ENCODE peak calls at places on chromosome 5, in eight cellular contexts. One of them, this sample, is unnamed.
A peak's percentile ranks its signal among the peaks of the same experiment; 100 is the strongest.

GRCh38 chr5:77175235-77175634 is 35.2 kb upstream of the PDE8B start:
- DNase-seq in fibroblast of gingiva: no peak
- DNase-seq in NCI-H1105: no peak
- DNase-seq in nephron progenitor cell: no peak
- DNase-seq in substantia nigra: no peak
- DNase-seq in epithelial cell of esophagus: no peak
- DNase-seq in COLO829: no peak
- DNase-seq in cardiac fibroblast: no peak
- DNase-seq in this sample: no peak

GRCh38 chr5:317086-317811 is 4.3 kb upstream of the AHRR start:
- DNase-seq in fibroblast of gingiva: peak; percentile 67
- DNase-seq in NCI-H1105: no peak
- DNase-seq in nephron progenitor cell: peak; percentile 80
- DNase-seq in substantia nigra: no peak
- DNase-seq in epithelial cell of esophagus: peak; percentile 55
- DNase-seq in COLO829: peak; percentile 25
- DNase-seq in cardiac fibroblast: peak; percentile 64
- DNase-seq in this sample: peak; percentile 93

GRCh38 chr5:114018178-114018577 is 343.7 kb upstream of the KCNN2 start:
- DNase-seq in fibroblast of gingiva: no peak
- DNase-seq in NCI-H1105: no peak
- DNase-seq in nephron progenitor cell: no peak
- DNase-seq in substantia nigra: no peak
- DNase-seq in epithelial cell of esophagus: no peak
- DNase-seq in COLO829: peak; percentile 8
- DNase-seq in cardiac fibroblast: no peak
- DNase-seq in this sample: peak; percentile 1

GRCh38 chr5:1554410-1554967 is 30.7 kb upstream of the LPCAT1 start:
- DNase-seq in fibroblast of gingiva: no peak
- DNase-seq in NCI-H1105: no peak
- DNase-seq in nephron progenitor cell: no peak
- DNase-seq in substantia nigra: no peak
- DNase-seq in epithelial cell of esophagus: no peak
- DNase-seq in COLO829: no peak
- DNase-seq in cardiac fibroblast: no peak
- DNase-seq in this sample: no peak

GRCh38 chr5:61270510-61271165 is 61.4 kb upstream of the ZSWIM6 start:
- DNase-seq in fibroblast of gingiva: no peak
- DNase-seq in NCI-H1105: no peak
- DNase-seq in nephron progenitor cell: no peak
- DNase-seq in substantia nigra: no peak
- DNase-seq in epithelial cell of esophagus: peak; percentile 33
- DNase-seq in COLO829: no peak
- DNase-seq in cardiac fibroblast: no peak
- DNase-seq in this sample: no peak

GRCh38 chr5:174423538-174423937 is 300.8 kb upstream of the MSX2 start:
- DNase-seq in fibroblast of gingiva: no peak
- DNase-seq in NCI-H1105: peak; percentile 71
- DNase-seq in nephron progenitor cell: no peak
- DNase-seq in substantia nigra: no peak
- DNase-seq in epithelial cell of esophagus: no peak
- DNase-seq in COLO829: no peak
- DNase-seq in cardiac fibroblast: no peak
- DNase-seq in this sample: no peak

GRCh38 chr5:68409259-68409658 is 193.7 kb downstream of the PIK3R1 start:
- DNase-seq in fibroblast of gingiva: peak; percentile 22
- DNase-seq in NCI-H1105: no peak
- DNase-seq in nephron progenitor cell: no peak
- DNase-seq in substantia nigra: no peak
- DNase-seq in epithelial cell of esophagus: peak; percentile 91
- DNase-seq in COLO829: no peak
- DNase-seq in cardiac fibroblast: peak; percentile 78
- DNase-seq in this sample: peak; percentile 80

GRCh38 chr5:144072518-144072927 is 97.9 kb downstream of the YIPF5 start:
- DNase-seq in fibroblast of gingiva: peak; percentile 69
- DNase-seq in NCI-H1105: no peak
- DNase-seq in nephron progenitor cell: no peak
- DNase-seq in substantia nigra: no peak
- DNase-seq in epithelial cell of esophagus: peak; percentile 60
- DNase-seq in COLO829: no peak
- DNase-seq in cardiac fibroblast: peak; percentile 67
- DNase-seq in this sample: peak; percentile 91

GRCh38 chr5:158943057-158943456 is 156.7 kb downstream of the EBF1 start:
- DNase-seq in fibroblast of gingiva: peak; percentile 86
- DNase-seq in NCI-H1105: no peak
- DNase-seq in nephron progenitor cell: no peak
- DNase-seq in substantia nigra: no peak
- DNase-seq in epithelial cell of esophagus: peak; percentile 93
- DNase-seq in COLO829: peak; percentile 87
- DNase-seq in cardiac fibroblast: peak; percentile 96
- DNase-seq in this sample: peak; percentile 89

GRCh38 chr5:156641690-156642089 is 208.4 kb upstream of the PPP1R2B start:
- DNase-seq in fibroblast of gingiva: no peak
- DNase-seq in NCI-H1105: no peak
- DNase-seq in nephron progenitor cell: no peak
- DNase-seq in substantia nigra: no peak
- DNase-seq in epithelial cell of esophagus: no peak
- DNase-seq in COLO829: no peak
- DNase-seq in cardiac fibroblast: no peak
- DNase-seq in this sample: no peak

GRCh38 chr5:107284822-107285510 is 385.8 kb downstream of the EFNA5 start:
- DNase-seq in fibroblast of gingiva: no peak
- DNase-seq in NCI-H1105: no peak
- DNase-seq in nephron progenitor cell: no peak
- DNase-seq in substantia nigra: no peak
- DNase-seq in epithelial cell of esophagus: peak; percentile 94
- DNase-seq in COLO829: no peak
- DNase-seq in cardiac fibroblast: peak; percentile 35
- DNase-seq in this sample: peak; percentile 30

GRCh38 chr5:53891159-53891558 is 330.7 kb downstream of the NDUFS4 start:
- DNase-seq in fibroblast of gingiva: no peak
- DNase-seq in NCI-H1105: no peak
- DNase-seq in nephron progenitor cell: no peak
- DNase-seq in substantia nigra: no peak
- DNase-seq in epithelial cell of esophagus: no peak
- DNase-seq in COLO829: no peak
- DNase-seq in cardiac fibroblast: no peak
- DNase-seq in this sample: peak; percentile 10

GRCh38 chr5:133932441-133933168 is 35.8 kb downstream of the C5orf15 start:
- DNase-seq in fibroblast of gingiva: no peak
- DNase-seq in NCI-H1105: no peak
- DNase-seq in nephron progenitor cell: no peak
- DNase-seq in substantia nigra: no peak
- DNase-seq in epithelial cell of esophagus: no peak
- DNase-seq in COLO829: no peak
- DNase-seq in cardiac fibroblast: no peak
- DNase-seq in this sample: no peak

GRCh38 chr5:122561209-122561608 is 213.7 kb upstream of the SNX2 start:
- DNase-seq in fibroblast of gingiva: no peak
- DNase-seq in NCI-H1105: no peak
- DNase-seq in nephron progenitor cell: no peak
- DNase-seq in substantia nigra: no peak
- DNase-seq in epithelial cell of esophagus: no peak
- DNase-seq in COLO829: no peak
- DNase-seq in cardiac fibroblast: no peak
- DNase-seq in this sample: no peak

GRCh38 chr5:40904205-40904993 is 4.9 kb upstream of the C7 start:
- DNase-seq in fibroblast of gingiva: peak; percentile 77
- DNase-seq in NCI-H1105: peak; percentile 10
- DNase-seq in nephron progenitor cell: peak; percentile 55
- DNase-seq in substantia nigra: peak; percentile 10
- DNase-seq in epithelial cell of esophagus: peak; percentile 79
- DNase-seq in COLO829: peak; percentile 51
- DNase-seq in cardiac fibroblast: peak; percentile 94
- DNase-seq in this sample: peak; percentile 67

GRCh38 chr5:148682283-148683026 is 28.1 kb upstream of the HTR4 start:
- DNase-seq in fibroblast of gingiva: no peak
- DNase-seq in NCI-H1105: no peak
- DNase-seq in nephron progenitor cell: no peak
- DNase-seq in substantia nigra: no peak
- DNase-seq in epithelial cell of esophagus: peak; percentile 1
- DNase-seq in COLO829: no peak
- DNase-seq in cardiac fibroblast: no peak
- DNase-seq in this sample: no peak

GRCh38 chr5:58886315-58887207 is 303.7 kb downstream of the RAB3C start:
- DNase-seq in fibroblast of gingiva: peak; percentile 69
- DNase-seq in NCI-H1105: no peak
- DNase-seq in nephron progenitor cell: peak; percentile 74
- DNase-seq in substantia nigra: peak; percentile 39
- DNase-seq in epithelial cell of esophagus: peak; percentile 75
- DNase-seq in COLO829: peak; percentile 27
- DNase-seq in cardiac fibroblast: peak; percentile 83
- DNase-seq in this sample: peak; percentile 81

GRCh38 chr5:37111426-37112382 is 137.5 kb downstream of the CPLANE1 start:
- DNase-seq in fibroblast of gingiva: no peak
- DNase-seq in NCI-H1105: no peak
- DNase-seq in nephron progenitor cell: no peak
- DNase-seq in substantia nigra: no peak
- DNase-seq in epithelial cell of esophagus: no peak
- DNase-seq in COLO829: no peak
- DNase-seq in cardiac fibroblast: no peak
- DNase-seq in this sample: no peak

GRCh38 chr5:131263648-131264452 is at the start of gene CDC42SE2:
- DNase-seq in fibroblast of gingiva: peak; percentile 84
- DNase-seq in NCI-H1105: peak; percentile 64
- DNase-seq in nephron progenitor cell: peak; percentile 93
- DNase-seq in substantia nigra: peak; percentile 74
- DNase-seq in epithelial cell of esophagus: peak; percentile 91
- DNase-seq in COLO829: peak; percentile 36
- DNase-seq in cardiac fibroblast: peak; percentile 76
- DNase-seq in this sample: peak; percentile 88

GRCh38 chr5:10663531-10664183 is 97.4 kb downstream of the DAP start:
- DNase-seq in fibroblast of gingiva: peak; percentile 61
- DNase-seq in NCI-H1105: no peak
- DNase-seq in nephron progenitor cell: peak; percentile 28
- DNase-seq in substantia nigra: no peak
- DNase-seq in epithelial cell of esophagus: no peak
- DNase-seq in COLO829: no peak
- DNase-seq in cardiac fibroblast: peak; percentile 29
- DNase-seq in this sample: peak; percentile 67

GRCh38 chr5:89374144-89374784 is 491.3 kb upstream of the MEF2C start:
- DNase-seq in fibroblast of gingiva: no peak
- DNase-seq in NCI-H1105: peak; percentile 34
- DNase-seq in nephron progenitor cell: no peak
- DNase-seq in substantia nigra: no peak
- DNase-seq in epithelial cell of esophagus: no peak
- DNase-seq in COLO829: no peak
- DNase-seq in cardiac fibroblast: peak; percentile 8
- DNase-seq in this sample: no peak

This sample was measured in foreskin fibroblast.